ENCODE peak calls at places on chromosomes 1 and 21, in six cellular contexts. One of them, this sample, is unnamed. For H3K4me1, the result is how much of the 10 kb centered on the place peaks cover.

GRCh38 chr1:51583532-51583931 is 33.4 kb upstream of the OSBPL9 start:
- DNase-seq in thoracic aorta: peak
- DNase-seq in GM23338: no peak
- DNase-seq in stomach: peak
- DNase-seq in left ventricle myocardium inferior: peak
- DNase-seq in CD8-positive, alpha-beta T cell: no peak
- DNase-seq in this sample: no peak

GRCh38 chr1:81187636-81188035 is 613.1 kb upstream of the ADGRL2 start:
- DNase-seq in GM23338: no peak
- DNase-seq in thoracic aorta: no peak
- DNase-seq in stomach: no peak
- DNase-seq in CD8-positive, alpha-beta T cell: no peak
- DNase-seq in left ventricle myocardium inferior: no peak
- DNase-seq in this sample: no peak

GRCh38 chr1:86714561-86715244 is 10.3 kb downstream of the SH3GLB1 start:
- DNase-seq in thoracic aorta: no peak
- DNase-seq in left ventricle myocardium inferior: no peak
- DNase-seq in CD8-positive, alpha-beta T cell: no peak
- DNase-seq in stomach: no peak
- DNase-seq in GM23338: no peak
- DNase-seq in this sample: no peak

GRCh38 chr1:248924696-248925532 is 18.9 kb downstream of the PGBD2 start:
- DNase-seq in thoracic aorta: no peak
- DNase-seq in stomach: peak
- DNase-seq in GM23338: peak
- DNase-seq in CD8-positive, alpha-beta T cell: peak
- DNase-seq in left ventricle myocardium inferior: no peak
- DNase-seq in this sample: no peak

GRCh38 chr1:231395051-231395995 is 26.8 kb downstream of the EGLN1 start:
- DNase-seq in thoracic aorta: no peak
- DNase-seq in left ventricle myocardium inferior: no peak
- DNase-seq in stomach: no peak
- DNase-seq in GM23338: no peak
- DNase-seq in CD8-positive, alpha-beta T cell: no peak
- DNase-seq in this sample: peak

GRCh38 chr1:21451212-21451611 is 11.3 kb downstream of the NBPF3 start:
- DNase-seq in left ventricle myocardium inferior: no peak
- DNase-seq in CD8-positive, alpha-beta T cell: no peak
- DNase-seq in thoracic aorta: no peak
- DNase-seq in GM23338: no peak
- DNase-seq in stomach: no peak
- DNase-seq in this sample: no peak

GRCh38 chr21:42544544-42544943 is 30.9 kb downstream of the SLC37A1 start:
- DNase-seq in left ventricle myocardium inferior: no peak
- DNase-seq in CD8-positive, alpha-beta T cell: no peak
- DNase-seq in thoracic aorta: no peak
- DNase-seq in GM23338: no peak
- DNase-seq in stomach: no peak
- DNase-seq in this sample: no peak

GRCh38 chr1:178870944-178871343 is at the start of gene ANGPTL1:
- DNase-seq in CD8-positive, alpha-beta T cell: no peak
- DNase-seq in left ventricle myocardium inferior: no peak
- DNase-seq in thoracic aorta: no peak
- DNase-seq in GM23338: peak
- DNase-seq in stomach: no peak
- DNase-seq in this sample: no peak

GRCh38 chr1:7646981-7647901 is 123.9 kb upstream of the VAMP3 start:
- DNase-seq in CD8-positive, alpha-beta T cell: peak
- DNase-seq in stomach: peak
- DNase-seq in left ventricle myocardium inferior: peak
- DNase-seq in GM23338: peak
- DNase-seq in thoracic aorta: no peak
- DNase-seq in this sample: peak

GRCh38 chr1:93908394-93909145 is 660 bp downstream of the GCLM start:
- DNase-seq in thoracic aorta: peak
- DNase-seq in stomach: peak
- DNase-seq in CD8-positive, alpha-beta T cell: peak
- DNase-seq in GM23338: peak
- DNase-seq in left ventricle myocardium inferior: peak
- DNase-seq in this sample: no peak

GRCh38 chr21:42107881-42108553 is 36.9 kb downstream of the UMODL1 start:
- DNase-seq in thoracic aorta: no peak
- DNase-seq in CD8-positive, alpha-beta T cell: peak
- DNase-seq in stomach: peak
- DNase-seq in left ventricle myocardium inferior: peak
- DNase-seq in GM23338: peak
- DNase-seq in this sample: no peak

GRCh38 chr1:118335372-118335771 is 150.3 kb upstream of the SPAG17 start:
- DNase-seq in GM23338: no peak
- DNase-seq in CD8-positive, alpha-beta T cell: no peak
- DNase-seq in stomach: no peak
- DNase-seq in left ventricle myocardium inferior: no peak
- DNase-seq in thoracic aorta: no peak
- DNase-seq in this sample: no peak

GRCh38 chr21:37863842-37864241 is 52.4 kb downstream of the KCNJ6 start:
- DNase-seq in CD8-positive, alpha-beta T cell: no peak
- DNase-seq in left ventricle myocardium inferior: no peak
- DNase-seq in thoracic aorta: no peak
- DNase-seq in GM23338: no peak
- DNase-seq in stomach: no peak
- DNase-seq in this sample: no peak

GRCh38 chr1:7991504-7992440 is 30.3 kb downstream of the PARK7 start:
- DNase-seq in CD8-positive, alpha-beta T cell: no peak
- DNase-seq in stomach: no peak
- DNase-seq in GM23338: peak
- DNase-seq in thoracic aorta: no peak
- DNase-seq in left ventricle myocardium inferior: no peak
- DNase-seq in this sample: no peak

GRCh38 chr21:37536616-37537278 is 170.2 kb downstream of the DYRK1A start:
- DNase-seq in stomach: no peak
- DNase-seq in left ventricle myocardium inferior: no peak
- DNase-seq in GM23338: peak
- DNase-seq in thoracic aorta: no peak
- DNase-seq in CD8-positive, alpha-beta T cell: no peak
- DNase-seq in this sample: peak

GRCh38 chr1:206136241-206136640 is 19.1 kb upstream of the AVPR1B start:
- DNase-seq in stomach: no peak
- DNase-seq in thoracic aorta: no peak
- DNase-seq in left ventricle myocardium inferior: no peak
- DNase-seq in GM23338: no peak
- DNase-seq in CD8-positive, alpha-beta T cell: no peak
- DNase-seq in this sample: no peak

GRCh38 chr1:195763907-195764183 is 844.4 kb downstream of the KCNT2 start:
- DNase-seq in CD8-positive, alpha-beta T cell: no peak
- DNase-seq in stomach: no peak
- DNase-seq in left ventricle myocardium inferior: no peak
- DNase-seq in thoracic aorta: no peak
- DNase-seq in GM23338: no peak
- DNase-seq in this sample: no peak

GRCh38 chr1:41102208-41102607 is 80.7 kb upstream of the SLFNL1 start:
- DNase-seq in CD8-positive, alpha-beta T cell: no peak
- DNase-seq in stomach: peak
- DNase-seq in left ventricle myocardium inferior: peak
- DNase-seq in GM23338: no peak
- DNase-seq in thoracic aorta: peak
- DNase-seq in this sample: peak

GRCh38 chr1:150577557-150578277 is 1.7 kb downstream of the MCL1 start:
- DNase-seq in stomach: no peak
- DNase-seq in CD8-positive, alpha-beta T cell: no peak
- DNase-seq in left ventricle myocardium inferior: no peak
- DNase-seq in GM23338: peak
- DNase-seq in thoracic aorta: no peak
- DNase-seq in this sample: no peak
- H3K4me1 ChIP-seq in stomach: under half
- H3K4me1 ChIP-seq in CD8-positive, alpha-beta T cell: under half
- H3K4me1 ChIP-seq in left ventricle myocardium inferior: half or more
- H3K4me1 ChIP-seq in GM23338: under half
- H3K4me1 ChIP-seq in thoracic aorta: under half
- H3K4me1 ChIP-seq in this sample: under half

GRCh38 chr1:175478203-175478602 is 265.2 kb downstream of the TNR start:
- DNase-seq in CD8-positive, alpha-beta T cell: no peak
- DNase-seq in left ventricle myocardium inferior: no peak
- DNase-seq in stomach: no peak
- DNase-seq in thoracic aorta: no peak
- DNase-seq in GM23338: no peak
- DNase-seq in this sample: no peak

GRCh38 chr1:175480343-175480827 is 263.0 kb downstream of the TNR start:
- DNase-seq in thoracic aorta: no peak
- DNase-seq in GM23338: no peak
- DNase-seq in stomach: no peak
- DNase-seq in left ventricle myocardium inferior: no peak
- DNase-seq in CD8-positive, alpha-beta T cell: no peak
- DNase-seq in this sample: no peak

GRCh38 chr1:175482072-175482451 is 261.3 kb downstream of the TNR start:
- DNase-seq in GM23338: no peak
- DNase-seq in stomach: no peak
- DNase-seq in left ventricle myocardium inferior: no peak
- DNase-seq in CD8-positive, alpha-beta T cell: no peak
- DNase-seq in thoracic aorta: no peak
- DNase-seq in this sample: no peak

GRCh38 chr1:175479521-175480342 is 263.7 kb downstream of the TNR start:
- DNase-seq in CD8-positive, alpha-beta T cell: no peak
- DNase-seq in GM23338: no peak
- DNase-seq in left ventricle myocardium inferior: no peak
- DNase-seq in thoracic aorta: no peak
- DNase-seq in stomach: no peak
- DNase-seq in this sample: no peak

GRCh38 chr1:175481126-175482071 is 262.0 kb downstream of the TNR start:
- DNase-seq in CD8-positive, alpha-beta T cell: no peak
- DNase-seq in GM23338: peak
- DNase-seq in stomach: no peak
- DNase-seq in left ventricle myocardium inferior: no peak
- DNase-seq in thoracic aorta: no peak
- DNase-seq in this sample: no peak
- TF ChIP-seq CTCF in CD8-positive, alpha-beta T cell: peak
- TF ChIP-seq CTCF in GM23338: peak
- TF ChIP-seq CTCF in stomach: peak
- TF ChIP-seq CTCF in left ventricle myocardium inferior: peak
- TF ChIP-seq CTCF in thoracic aorta: peak
- TF ChIP-seq CTCF in this sample: peak

GRCh38 chr21:16570196-16570595 is 840.4 kb downstream of the USP25 start:
- DNase-seq in GM23338: no peak
- DNase-seq in CD8-positive, alpha-beta T cell: no peak
- DNase-seq in stomach: no peak
- DNase-seq in thoracic aorta: no peak
- DNase-seq in left ventricle myocardium inferior: no peak
- DNase-seq in this sample: no peak

GRCh38 chr21:16571594-16571993 is 841.8 kb downstream of the USP25 start:
- DNase-seq in GM23338: no peak
- DNase-seq in CD8-positive, alpha-beta T cell: no peak
- DNase-seq in left ventricle myocardium inferior: no peak
- DNase-seq in thoracic aorta: no peak
- DNase-seq in stomach: no peak
- DNase-seq in this sample: no peak

GRCh38 chr21:16569679-16570078 is 839.9 kb downstream of the USP25 start:
- DNase-seq in stomach: no peak
- DNase-seq in CD8-positive, alpha-beta T cell: no peak
- DNase-seq in thoracic aorta: no peak
- DNase-seq in left ventricle myocardium inferior: no peak
- DNase-seq in GM23338: no peak
- DNase-seq in this sample: no peak

GRCh38 chr21:16572032-16572431 is 842.2 kb downstream of the USP25 start:
- DNase-seq in GM23338: no peak
- DNase-seq in thoracic aorta: no peak
- DNase-seq in CD8-positive, alpha-beta T cell: no peak
- DNase-seq in stomach: no peak
- DNase-seq in left ventricle myocardium inferior: no peak
- DNase-seq in this sample: no peak

GRCh38 chr21:16570856-16571255 is 841.1 kb downstream of the USP25 start:
- DNase-seq in stomach: no peak
- DNase-seq in CD8-positive, alpha-beta T cell: no peak
- DNase-seq in left ventricle myocardium inferior: no peak
- DNase-seq in GM23338: no peak
- DNase-seq in thoracic aorta: no peak
- DNase-seq in this sample: no peak
- H3K4me3 ChIP-seq in stomach: no peak
- H3K4me3 ChIP-seq in CD8-positive, alpha-beta T cell: no peak
- H3K4me3 ChIP-seq in left ventricle myocardium inferior: no peak
- H3K4me3 ChIP-seq in GM23338: no peak
- H3K4me3 ChIP-seq in thoracic aorta: peak
- H3K4me3 ChIP-seq in this sample: no peak

GRCh38 chr1:200030791-200031190 is 3.3 kb downstream of the NR5A2 start:
- DNase-seq in stomach: no peak
- DNase-seq in thoracic aorta: no peak
- DNase-seq in left ventricle myocardium inferior: no peak
- DNase-seq in GM23338: no peak
- DNase-seq in CD8-positive, alpha-beta T cell: no peak
- DNase-seq in this sample: no peak

GRCh38 chr1:200028586-200029034 is 1.1 kb downstream of the NR5A2 start:
- DNase-seq in thoracic aorta: no peak
- DNase-seq in stomach: no peak
- DNase-seq in GM23338: peak
- DNase-seq in left ventricle myocardium inferior: no peak
- DNase-seq in CD8-positive, alpha-beta T cell: no peak
- DNase-seq in this sample: no peak

GRCh38 chr1:200029624-200030074 is 2.1 kb downstream of the NR5A2 start:
- DNase-seq in GM23338: peak
- DNase-seq in left ventricle myocardium inferior: no peak
- DNase-seq in CD8-positive, alpha-beta T cell: no peak
- DNase-seq in stomach: no peak
- DNase-seq in thoracic aorta: no peak
- DNase-seq in this sample: no peak

GRCh38 chr1:200029035-200029623 is 1.6 kb downstream of the NR5A2 start:
- DNase-seq in thoracic aorta: no peak
- DNase-seq in GM23338: peak
- DNase-seq in CD8-positive, alpha-beta T cell: no peak
- DNase-seq in left ventricle myocardium inferior: no peak
- DNase-seq in stomach: peak
- DNase-seq in this sample: no peak

DNA sequence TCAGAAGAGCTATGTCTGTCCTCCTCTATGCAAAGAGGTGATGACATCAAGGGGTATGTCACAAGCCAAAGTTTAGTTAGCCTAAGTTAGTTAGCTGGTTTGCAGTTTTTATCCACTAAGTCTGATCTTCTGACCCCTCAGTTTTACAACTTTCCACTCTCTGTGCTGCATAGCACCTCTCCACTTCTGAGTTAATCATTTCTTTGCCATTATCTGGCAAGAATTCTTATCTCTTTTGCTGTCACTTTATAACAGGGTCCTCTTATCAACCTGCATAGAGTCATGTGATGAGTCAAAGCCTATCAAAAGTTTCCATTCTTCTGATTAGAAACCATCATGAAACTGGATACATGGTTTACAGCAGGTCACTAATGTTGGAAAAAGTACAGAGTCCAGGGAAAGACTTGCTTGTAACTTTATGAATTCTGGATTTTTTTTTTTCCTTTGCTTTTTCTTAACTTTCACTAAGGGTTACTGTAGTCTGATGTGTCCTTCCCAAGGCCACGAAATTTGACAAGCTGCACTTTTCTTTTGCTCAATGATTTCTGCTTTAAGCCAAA is at the start of gene NR5A2:
- DNase-seq in stomach: no peak
- DNase-seq in thoracic aorta: no peak
- DNase-seq in CD8-positive, alpha-beta T cell: no peak
- DNase-seq in GM23338: no peak
- DNase-seq in left ventricle myocardium inferior: no peak
- DNase-seq in this sample: no peak
- H3K4me1 ChIP-seq in stomach: under half
- H3K4me1 ChIP-seq in thoracic aorta: under half
- H3K4me1 ChIP-seq in CD8-positive, alpha-beta T cell: under half
- H3K4me1 ChIP-seq in GM23338: under half
- H3K4me1 ChIP-seq in left ventricle myocardium inferior: under half
- H3K4me1 ChIP-seq in this sample: under half

This sample was measured in ascending aorta.